ENCODE peak calls at places on chromosomes 3 and 15, in six cellular contexts. One of them, this sample, is unnamed.

GRCh38 chr3:150798122-150798618 is 35.2 kb upstream of the SIAH2 start:
- DNase-seq in astrocyte: peak
- DNase-seq in lower lobe of right lung: no peak
- DNase-seq in hepatocyte: no peak
- DNase-seq in H9: peak
- DNase-seq in endothelial cell of umbilical vein: no peak
- DNase-seq in this sample: no peak

GRCh38 chr3:132726341-132726823 is 4.2 kb upstream of the NPHP3 start:
- DNase-seq in lower lobe of right lung: no peak
- DNase-seq in endothelial cell of umbilical vein: peak
- DNase-seq in astrocyte: no peak
- DNase-seq in H9: no peak
- DNase-seq in hepatocyte: peak
- DNase-seq in this sample: no peak

GRCh38 chr3:86772699-86773098 is 218.2 kb downstream of the VGLL3 start:
- DNase-seq in hepatocyte: no peak
- DNase-seq in endothelial cell of umbilical vein: no peak
- DNase-seq in astrocyte: no peak
- DNase-seq in H9: no peak
- DNase-seq in lower lobe of right lung: no peak
- DNase-seq in this sample: no peak

GRCh38 chr15:60651734-60652141 is 172.8 kb upstream of the ICE2 start:
- DNase-seq in hepatocyte: no peak
- DNase-seq in endothelial cell of umbilical vein: no peak
- DNase-seq in H9: no peak
- DNase-seq in astrocyte: no peak
- DNase-seq in lower lobe of right lung: no peak
- DNase-seq in this sample: no peak

GRCh38 chr3:173733029-173733652 is 335.6 kb downstream of the NLGN1 start:
- DNase-seq in lower lobe of right lung: no peak
- DNase-seq in H9: no peak
- DNase-seq in astrocyte: no peak
- DNase-seq in endothelial cell of umbilical vein: peak
- DNase-seq in hepatocyte: peak
- DNase-seq in this sample: no peak

GRCh38 chr15:52527898-52528464 is 699 bp downstream of the MYO5A start:
- DNase-seq in lower lobe of right lung: no peak
- DNase-seq in hepatocyte: peak
- DNase-seq in H9: no peak
- DNase-seq in astrocyte: peak
- DNase-seq in endothelial cell of umbilical vein: peak
- DNase-seq in this sample: no peak

GRCh38 chr3:69391554-69391953 is 5.7 kb upstream of the FRMD4B start:
- DNase-seq in hepatocyte: no peak
- DNase-seq in H9: no peak
- DNase-seq in astrocyte: no peak
- DNase-seq in endothelial cell of umbilical vein: no peak
- DNase-seq in lower lobe of right lung: no peak
- DNase-seq in this sample: no peak

GRCh38 chr3:50373865-50374188 is 14.5 kb upstream of the TMEM115 start:
- DNase-seq in lower lobe of right lung: no peak
- DNase-seq in endothelial cell of umbilical vein: no peak
- DNase-seq in astrocyte: no peak
- DNase-seq in hepatocyte: no peak
- DNase-seq in H9: no peak
- DNase-seq in this sample: no peak

GRCh38 chr3:118144919-118145318 is 889.7 kb downstream of the IGSF11 start:
- DNase-seq in endothelial cell of umbilical vein: no peak
- DNase-seq in astrocyte: no peak
- DNase-seq in H9: no peak
- DNase-seq in hepatocyte: no peak
- DNase-seq in lower lobe of right lung: no peak
- DNase-seq in this sample: peak

GRCh38 chr3:132360717-132361116 is 43.5 kb downstream of the ACP3 start:
- DNase-seq in astrocyte: no peak
- DNase-seq in hepatocyte: no peak
- DNase-seq in lower lobe of right lung: no peak
- DNase-seq in endothelial cell of umbilical vein: no peak
- DNase-seq in H9: no peak
- DNase-seq in this sample: no peak

GRCh38 chr3:195800240-195800639 is 11.5 kb downstream of the MUC4 start:
- DNase-seq in hepatocyte: no peak
- DNase-seq in H9: no peak
- DNase-seq in endothelial cell of umbilical vein: no peak
- DNase-seq in astrocyte: no peak
- DNase-seq in lower lobe of right lung: no peak
- DNase-seq in this sample: no peak

GRCh38 chr3:71423151-71423906 is 160.2 kb downstream of the FOXP1 start:
- DNase-seq in astrocyte: peak
- DNase-seq in lower lobe of right lung: no peak
- DNase-seq in hepatocyte: peak
- DNase-seq in H9: no peak
- DNase-seq in endothelial cell of umbilical vein: peak
- DNase-seq in this sample: no peak

GRCh38 chr3:29183346-29184087 is 97.4 kb upstream of the RBMS3 start:
- DNase-seq in hepatocyte: no peak
- DNase-seq in endothelial cell of umbilical vein: no peak
- DNase-seq in astrocyte: peak
- DNase-seq in H9: no peak
- DNase-seq in lower lobe of right lung: no peak
- DNase-seq in this sample: no peak

GRCh38 chr3:13837751-13838150 is 42.1 kb downstream of the WNT7A start:
- DNase-seq in endothelial cell of umbilical vein: no peak
- DNase-seq in lower lobe of right lung: no peak
- DNase-seq in hepatocyte: no peak
- DNase-seq in astrocyte: no peak
- DNase-seq in H9: no peak
- DNase-seq in this sample: no peak

GRCh38 chr3:61060421-61060861 is 190.8 kb downstream of the FHIT start:
- DNase-seq in hepatocyte: peak
- DNase-seq in endothelial cell of umbilical vein: no peak
- DNase-seq in astrocyte: no peak
- DNase-seq in H9: no peak
- DNase-seq in lower lobe of right lung: no peak
- DNase-seq in this sample: no peak

GRCh38 chr3:56467801-56468183 is 475 bp downstream of the ERC2 start:
- DNase-seq in astrocyte: no peak
- DNase-seq in H9: no peak
- DNase-seq in endothelial cell of umbilical vein: no peak
- DNase-seq in hepatocyte: peak
- DNase-seq in lower lobe of right lung: no peak
- DNase-seq in this sample: no peak

GRCh38 chr15:62503451-62503850 is 338.4 kb upstream of the C2CD4B start:
- DNase-seq in astrocyte: no peak
- DNase-seq in H9: no peak
- DNase-seq in hepatocyte: peak
- DNase-seq in lower lobe of right lung: no peak
- DNase-seq in endothelial cell of umbilical vein: peak
- DNase-seq in this sample: no peak

GRCh38 chr3:168455814-168456213 is 360.1 kb upstream of the GOLIM4 start:
- DNase-seq in hepatocyte: no peak
- DNase-seq in astrocyte: no peak
- DNase-seq in H9: no peak
- DNase-seq in endothelial cell of umbilical vein: no peak
- DNase-seq in lower lobe of right lung: no peak
- DNase-seq in this sample: no peak

GRCh38 chr15:77622212-77622941 is 10.3 kb downstream of the LINGO1 start:
- DNase-seq in astrocyte: no peak
- DNase-seq in lower lobe of right lung: no peak
- DNase-seq in H9: peak
- DNase-seq in hepatocyte: peak
- DNase-seq in endothelial cell of umbilical vein: no peak
- DNase-seq in this sample: no peak

GRCh38 chr3:58271901-58272501 is 34.0 kb upstream of the RPP14 start:
- DNase-seq in hepatocyte: no peak
- DNase-seq in astrocyte: peak
- DNase-seq in endothelial cell of umbilical vein: peak
- DNase-seq in lower lobe of right lung: no peak
- DNase-seq in H9: no peak
- DNase-seq in this sample: no peak

GRCh38 chr15:31268911-31269784 is 57.5 kb upstream of the KLF13 start:
- DNase-seq in endothelial cell of umbilical vein: no peak
- DNase-seq in hepatocyte: peak
- DNase-seq in astrocyte: no peak
- DNase-seq in lower lobe of right lung: no peak
- DNase-seq in H9: no peak
- DNase-seq in this sample: peak

GRCh38 chr15:60720493-60721231 is 241.7 kb upstream of the ICE2 start:
- DNase-seq in H9: no peak
- DNase-seq in hepatocyte: no peak
- DNase-seq in endothelial cell of umbilical vein: no peak
- DNase-seq in lower lobe of right lung: no peak
- DNase-seq in astrocyte: no peak
- DNase-seq in this sample: no peak

GRCh38 chr15:44812029-44812517 is 75.7 kb downstream of the TRIM69 start:
- DNase-seq in H9: no peak
- DNase-seq in astrocyte: no peak
- DNase-seq in endothelial cell of umbilical vein: no peak
- DNase-seq in hepatocyte: peak
- DNase-seq in lower lobe of right lung: no peak
- DNase-seq in this sample: no peak

DNA sequence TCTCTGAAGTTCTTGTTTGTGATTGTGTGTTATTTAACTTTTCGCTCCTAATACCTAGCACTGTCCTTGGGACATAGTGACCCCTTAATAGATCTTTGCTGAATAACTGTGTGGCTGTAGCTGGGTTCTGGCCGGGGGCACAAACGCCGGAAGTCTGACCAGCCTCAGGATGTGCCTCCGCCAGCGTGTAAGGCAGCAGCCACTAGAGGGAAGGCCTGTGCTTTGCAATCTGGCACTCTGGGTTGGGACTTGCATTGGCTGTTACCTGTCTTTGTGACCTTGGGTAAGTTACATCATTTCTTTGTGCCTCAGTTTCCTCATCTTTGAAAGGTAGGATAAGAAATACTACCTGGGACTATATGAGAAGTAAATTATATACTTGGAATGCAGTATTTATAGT is 158.7 kb downstream of the GHSR start:
- DNase-seq in hepatocyte: no peak
- DNase-seq in lower lobe of right lung: no peak
- DNase-seq in astrocyte: no peak
- DNase-seq in H9: peak
- DNase-seq in endothelial cell of umbilical vein: peak
- DNase-seq in this sample: no peak
- TF ChIP-seq CTCF in hepatocyte: peak
- TF ChIP-seq CTCF in lower lobe of right lung: peak
- TF ChIP-seq CTCF in astrocyte: no peak
- TF ChIP-seq CTCF in H9: peak
- TF ChIP-seq CTCF in endothelial cell of umbilical vein: peak
- TF ChIP-seq CTCF in this sample: peak

GRCh38 chr3:178146406-178146831 is 389.8 kb upstream of the KCNMB2 start:
- DNase-seq in astrocyte: peak
- DNase-seq in lower lobe of right lung: no peak
- DNase-seq in endothelial cell of umbilical vein: peak
- DNase-seq in H9: no peak
- DNase-seq in hepatocyte: no peak
- DNase-seq in this sample: no peak

GRCh38 chr3:178155521-178155920 is 380.7 kb upstream of the KCNMB2 start:
- DNase-seq in astrocyte: no peak
- DNase-seq in hepatocyte: no peak
- DNase-seq in endothelial cell of umbilical vein: no peak
- DNase-seq in H9: no peak
- DNase-seq in lower lobe of right lung: no peak
- DNase-seq in this sample: no peak

GRCh38 chr3:178152988-178153387 is 383.2 kb upstream of the KCNMB2 start:
- DNase-seq in astrocyte: no peak
- DNase-seq in lower lobe of right lung: no peak
- DNase-seq in endothelial cell of umbilical vein: no peak
- DNase-seq in H9: no peak
- DNase-seq in hepatocyte: no peak
- DNase-seq in this sample: no peak

DNA sequence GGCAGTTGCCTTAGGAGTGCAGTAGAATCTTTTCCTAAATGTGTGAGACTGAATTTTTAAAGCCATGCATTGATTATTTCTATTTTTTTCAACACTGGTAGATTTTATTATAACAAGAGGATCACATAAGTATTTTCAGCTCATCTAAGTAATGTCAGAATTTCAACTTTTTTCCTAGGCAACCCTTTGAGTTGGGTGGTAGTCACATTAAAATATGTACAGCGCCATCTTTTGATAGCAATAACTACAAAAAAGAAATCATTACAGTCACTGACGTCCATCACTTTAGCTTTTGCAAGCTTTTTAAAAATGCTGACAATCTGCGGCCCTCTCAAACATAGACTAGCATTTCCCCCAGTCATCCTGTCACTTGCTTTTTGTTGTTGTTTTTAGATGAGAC is 384.2 kb upstream of the KCNMB2 start:
- DNase-seq in H9: no peak
- DNase-seq in lower lobe of right lung: no peak
- DNase-seq in hepatocyte: no peak
- DNase-seq in endothelial cell of umbilical vein: no peak
- DNase-seq in astrocyte: no peak
- DNase-seq in this sample: no peak
- TF ChIP-seq CTCF in H9: no peak
- TF ChIP-seq CTCF in lower lobe of right lung: no peak
- TF ChIP-seq CTCF in hepatocyte: no peak
- TF ChIP-seq CTCF in endothelial cell of umbilical vein: no peak
- TF ChIP-seq CTCF in astrocyte: no peak
- TF ChIP-seq CTCF in this sample: peak

GRCh38 chr3:186241910-186242821 is 119.9 kb downstream of the DGKG start:
- DNase-seq in lower lobe of right lung: peak
- DNase-seq in H9: peak
- DNase-seq in astrocyte: peak
- DNase-seq in endothelial cell of umbilical vein: peak
- DNase-seq in hepatocyte: peak
- DNase-seq in this sample: no peak
- TF ChIP-seq CTCF in lower lobe of right lung: peak
- TF ChIP-seq CTCF in H9: peak
- TF ChIP-seq CTCF in astrocyte: peak
- TF ChIP-seq CTCF in endothelial cell of umbilical vein: peak
- TF ChIP-seq CTCF in hepatocyte: peak
- TF ChIP-seq CTCF in this sample: peak

GRCh38 chr3:43012189-43012588 is 33.1 kb downstream of the GASK1A start:
- DNase-seq in astrocyte: no peak
- DNase-seq in hepatocyte: no peak
- DNase-seq in H9: no peak
- DNase-seq in lower lobe of right lung: no peak
- DNase-seq in endothelial cell of umbilical vein: no peak
- DNase-seq in this sample: no peak
- TF ChIP-seq CTCF in astrocyte: no peak
- TF ChIP-seq CTCF in hepatocyte: no peak
- TF ChIP-seq CTCF in H9: no peak
- TF ChIP-seq CTCF in lower lobe of right lung: no peak
- TF ChIP-seq CTCF in endothelial cell of umbilical vein: no peak
- TF ChIP-seq CTCF in this sample: no peak